ENCODE peak calls at places on chromosomes 12 and 14, in ten cellular contexts. I is stimulated activated CD8-positive, alpha-beta memory T cell treated with anti-CD3 and anti-CD28 coated beads, Interleukin-4, amount 100 ng/mL, for 1 hour; F is GM04503; M is iPS DF 6.9; B is effector memory CD4-positive, alpha-beta T cell; V is stimulated activated CD4-positive, alpha-beta T cell treated with anti-CD3 and anti-CD28 coated beads, Interleukin-12 subunit alpha, Interleukin-12 subunit beta, amount 100 ng/mL, for 4 hours; A is left cardiac atrium; P is naive thymus-derived CD8-positive, alpha-beta T cell; H is fibroblast of pulmonary artery; L is activated naive CD8-positive, alpha-beta T cell treated with anti-CD3 and anti-CD28 coated beads, Interleukin-2, amount 50 U/mL, for 24 hours. J is an unnamed sample.

GRCh38 chr14:92352158-92352985 is 29.4 kb downstream of the SLC24A4 start:
- DNase-seq in I (no peak), F (no peak), M (peak), B (no peak), V (no peak), A (no peak), P (no peak), H (peak), L (peak), J (peak)

GRCh38 chr12:49200882-49201594 is 12.2 kb upstream of the TUBA1A start:
- DNase-seq in I (no peak), F (peak), M (no peak), B (no peak), V (no peak), A (no peak), P (no peak), H (peak), L (no peak), J (peak)

GRCh38 chr12:26845984-26846383 is 13.0 kb upstream of the ITPR2 start:
- DNase-seq in I (no peak), F (no peak), M (no peak), B (no peak), V (no peak), A (no peak), P (no peak), H (peak), L (no peak), J (no peak)

GRCh38 chr14:28785096-28785952 is 18.7 kb downstream of the FOXG1 start:
- DNase-seq in I (no peak), F (no peak), M (no peak), B (no peak), V (no peak), A (no peak), P (no peak), H (no peak), L (no peak), J (no peak)

GRCh38 chr14:28830115-28830534 is 63.5 kb downstream of the FOXG1 start:
- DNase-seq in I (no peak), F (no peak), M (no peak), B (no peak), V (no peak), A (no peak), P (no peak), H (no peak), L (no peak), J (no peak)

GRCh38 chr14:42110167-42110566 is 503.5 kb downstream of the LRFN5 start:
- DNase-seq in I (no peak), F (peak), M (peak), B (no peak), V (no peak), A (no peak), P (no peak), H (peak), L (no peak), J (peak)

GRCh38 chr14:62662811-62663477 is 382.3 kb downstream of the KCNH5 start:
- DNase-seq in I (no peak), F (no peak), M (no peak), B (no peak), V (no peak), A (no peak), P (no peak), H (peak), L (no peak), J (no peak)

GRCh38 chr12:66623455-66623854 is 55.4 kb downstream of the GRIP1 start:
- DNase-seq in I (no peak), F (no peak), M (no peak), B (no peak), V (no peak), A (no peak), P (no peak), H (no peak), L (no peak), J (peak)

GRCh38 chr14:96176275-96176674 is 28.4 kb upstream of the BDKRB2 start:
- DNase-seq in I (no peak), F (peak), M (no peak), B (no peak), V (no peak), A (no peak), P (no peak), H (peak), L (no peak), J (no peak)

J was measured in Kasumi-1.